ENCODE peak calls at places on chromosomes 11 and 22, in eight cellular contexts. Z is testis, K is fibroblast of lung, P is cardiac muscle cell, I is HL-60, H is neural progenitor cell, X is PC-3, M is esophagus squamous epithelium. U is an unnamed sample.

GRCh38 chr11:74611369-74611861 is 19.0 kb downstream of the POLD3 start:
- DNase-seq in Z (no peak), K (peak), P (peak), I (no peak), H (peak), X (peak), M (no peak), U (no peak)

GRCh38 chr22:27099896-27100295 is 442.5 kb downstream of the MIAT start:
- DNase-seq in Z (no peak), K (no peak), P (no peak), I (no peak), H (peak), X (no peak), M (no peak), U (no peak)

GRCh38 chr11:70247710-70248072 is 22.8 kb upstream of the PPFIA1 start:
- DNase-seq in Z (no peak), K (no peak), P (no peak), I (no peak), H (no peak), X (peak), M (no peak), U (no peak)

GRCh38 chr11:43790444-43790794 is 90.2 kb upstream of the ALKBH3 start:
- DNase-seq in Z (no peak), K (peak), P (peak), I (no peak), H (no peak), X (peak), M (no peak), U (no peak)

GRCh38 chr11:47979378-47980092 is 824 bp upstream of the PTPRJ start:
- DNase-seq in Z (no peak), K (no peak), P (peak), I (no peak), H (no peak), X (no peak), M (no peak), U (no peak)

GRCh38 chr11:125229916-125230315 is 65.4 kb downstream of the PKNOX2 start:
- DNase-seq in Z (no peak), K (no peak), P (no peak), I (no peak), H (no peak), X (no peak), M (no peak), U (no peak)

GRCh38 chr11:44374001-44374400 is 64.1 kb upstream of the ALX4 start:
- DNase-seq in Z (no peak), K (no peak), P (no peak), I (no peak), H (no peak), X (no peak), M (no peak), U (no peak)

GRCh38 chr11:78731008-78731407 is 156.3 kb upstream of the NARS2 start:
- DNase-seq in Z (no peak), K (peak), P (peak), I (no peak), H (no peak), X (no peak), M (no peak), U (no peak)

GRCh38 chr11:131975624-131976420 is 605.4 kb downstream of the NTM start:
- DNase-seq in Z (no peak), K (no peak), P (no peak), I (no peak), H (no peak), X (no peak), M (no peak), U (no peak)

GRCh38 chr22:28951969-28952521 is 68.7 kb downstream of the ZNRF3 start:
- DNase-seq in Z (peak), K (peak), P (peak), I (no peak), H (peak), X (no peak), M (no peak), U (no peak)

GRCh38 chr11:70466154-70466553 is 67.8 kb downstream of the CTTN start:
- DNase-seq in Z (no peak), K (no peak), P (peak), I (no peak), H (no peak), X (peak), M (no peak), U (no peak)

GRCh38 chr11:13776134-13776815 is 107.8 kb downstream of the FAR1 start:
- DNase-seq in Z (no peak), K (no peak), P (no peak), I (no peak), H (peak), X (peak), M (no peak), U (no peak)

GRCh38 chr11:102994101-102994500 is 38.6 kb upstream of the MMP13 start:
- DNase-seq in Z (no peak), K (no peak), P (no peak), I (no peak), H (no peak), X (peak), M (no peak), U (no peak)

GRCh38 chr11:76240143-76240505 is 33.8 kb upstream of the WNT11 start:
- DNase-seq in Z (no peak), K (no peak), P (no peak), I (no peak), H (no peak), X (no peak), M (no peak), U (no peak)

GRCh38 chr11:46332093-46332567 is 15.1 kb upstream of the DGKZ start:
- DNase-seq in Z (no peak), K (no peak), P (no peak), I (no peak), H (no peak), X (no peak), M (no peak), U (no peak)

GRCh38 chr11:126528075-126528474 is 172.6 kb downstream of the ST3GAL4 start:
- DNase-seq in Z (no peak), K (no peak), P (no peak), I (no peak), H (no peak), X (no peak), M (no peak), U (no peak)

GRCh38 chr11:2367266-2368160 is 9.6 kb upstream of the CD81 start:
- DNase-seq in Z (no peak), K (no peak), P (no peak), I (no peak), H (no peak), X (no peak), M (no peak), U (no peak)

GRCh38 chr11:36123353-36124220 is 165.6 kb downstream of the COMMD9 start:
- DNase-seq in Z (no peak), K (peak), P (no peak), I (no peak), H (no peak), X (no peak), M (no peak), U (no peak)

GRCh38 chr11:2794419-2794795 is 91.2 kb downstream of the CDKN1C start:
- DNase-seq in Z (no peak), K (no peak), P (no peak), I (peak), H (no peak), X (no peak), M (no peak), U (no peak)

GRCh38 chr11:31817621-31818493 is 6.7 kb upstream of the PAX6 start:
- DNase-seq in Z (peak), K (no peak), P (no peak), I (no peak), H (peak), X (no peak), M (no peak), U (no peak)

GRCh38 chr22:18994780-18995711 is 59.0 kb upstream of the PRODH start:
- DNase-seq in Z (no peak), K (no peak), P (no peak), I (no peak), H (peak), X (no peak), M (no peak), U (no peak)

GRCh38 chr22:39360674-39361413 is 11.1 kb downstream of the SYNGR1 start:
- DNase-seq in Z (no peak), K (no peak), P (no peak), I (no peak), H (peak), X (no peak), M (no peak), U (no peak)

GRCh38 chr11:33377852-33378385 is 120.7 kb downstream of the HIPK3 start:
- DNase-seq in Z (no peak), K (no peak), P (peak), I (no peak), H (no peak), X (peak), M (no peak), U (no peak)

GRCh38 chr11:2521681-2522630 is 77.1 kb downstream of the KCNQ1 start:
- DNase-seq in Z (peak), K (no peak), P (no peak), I (no peak), H (peak), X (no peak), M (no peak), U (no peak)

GRCh38 chr22:20803696-20804324 is 29.9 kb downstream of the SERPIND1 start:
- DNase-seq in Z (peak), K (peak), P (peak), I (peak), H (peak), X (peak), M (no peak), U (no peak)

GRCh38 chr22:44639891-44640617 is 62.0 kb upstream of the PRR5 start:
- DNase-seq in Z (no peak), K (no peak), P (no peak), I (no peak), H (no peak), X (no peak), M (no peak), U (no peak)

GRCh38 chr11:65210361-65210731 is 28.6 kb downstream of the CAPN1 start:
- DNase-seq in Z (no peak), K (no peak), P (no peak), I (no peak), H (no peak), X (no peak), M (no peak), U (no peak)

GRCh38 chr11:122167100-122167499 is 51.1 kb upstream of the BLID start:
- DNase-seq in Z (no peak), K (peak), P (peak), I (no peak), H (no peak), X (peak), M (no peak), U (no peak)

GRCh38 chr11:122163420-122163819 is 47.4 kb upstream of the BLID start:
- DNase-seq in Z (no peak), K (no peak), P (peak), I (no peak), H (no peak), X (peak), M (no peak), U (no peak)

GRCh38 chr11:122162095-122162494 is 46.1 kb upstream of the BLID start:
- DNase-seq in Z (no peak), K (peak), P (peak), I (no peak), H (no peak), X (no peak), M (no peak), U (no peak)

GRCh38 chr11:122168218-122168617 is 52.2 kb upstream of the BLID start:
- DNase-seq in Z (no peak), K (no peak), P (no peak), I (no peak), H (no peak), X (peak), M (no peak), U (no peak)

DNA sequence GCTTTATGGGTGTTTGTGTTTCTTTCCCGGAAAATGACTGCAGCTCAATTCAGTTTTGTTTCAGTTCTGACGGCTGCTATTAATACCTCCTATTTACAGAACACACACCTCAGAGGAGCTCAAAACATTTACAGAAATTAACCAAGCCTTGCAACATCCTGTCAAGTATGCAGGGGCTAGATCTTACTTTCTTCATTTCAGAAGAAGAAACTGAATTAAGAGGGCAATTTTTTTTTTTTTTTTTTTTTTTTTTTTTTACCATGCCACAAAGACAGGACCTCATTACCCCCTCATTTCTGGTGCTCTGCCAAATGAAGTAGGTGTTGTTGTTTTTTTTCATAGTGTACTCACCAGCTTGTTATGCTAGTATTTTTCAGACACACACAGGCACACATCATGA is 50.0 kb upstream of the BLID start:
- DNase-seq in Z (no peak), K (no peak), P (peak), I (no peak), H (no peak), X (no peak), M (no peak), U (no peak)
- H3K27ac ChIP-seq in Z (no peak), K (peak), P (no peak), I (no peak), H (no peak), X (peak), M (no peak), U (peak)

GRCh38 chr22:17368727-17369552 is at the start of gene CECR2:
- DNase-seq in Z (peak), K (peak), P (peak), I (no peak), H (peak), X (no peak), M (no peak), U (no peak)
- H3K4me3 ChIP-seq in Z (peak), K (no peak), P (peak), I (peak), H (peak), X (no peak), M (peak), U (peak)

GRCh38 chr11:9708544-9708943 is 44.7 kb downstream of the SWAP70 start:
- DNase-seq in Z (no peak), K (no peak), P (no peak), I (no peak), H (no peak), X (peak), M (no peak), U (no peak)

GRCh38 chr11:9714540-9714939 is 50.7 kb downstream of the SWAP70 start:
- DNase-seq in Z (no peak), K (no peak), P (no peak), I (no peak), H (no peak), X (no peak), M (no peak), U (no peak)

GRCh38 chr11:9710223-9710622 is 46.3 kb downstream of the SWAP70 start:
- DNase-seq in Z (no peak), K (no peak), P (no peak), I (no peak), H (no peak), X (no peak), M (no peak), U (no peak)

GRCh38 chr11:9711454-9712307 is 47.8 kb downstream of the SWAP70 start:
- DNase-seq in Z (no peak), K (no peak), P (no peak), I (no peak), H (no peak), X (no peak), M (no peak), U (no peak)

DNA sequence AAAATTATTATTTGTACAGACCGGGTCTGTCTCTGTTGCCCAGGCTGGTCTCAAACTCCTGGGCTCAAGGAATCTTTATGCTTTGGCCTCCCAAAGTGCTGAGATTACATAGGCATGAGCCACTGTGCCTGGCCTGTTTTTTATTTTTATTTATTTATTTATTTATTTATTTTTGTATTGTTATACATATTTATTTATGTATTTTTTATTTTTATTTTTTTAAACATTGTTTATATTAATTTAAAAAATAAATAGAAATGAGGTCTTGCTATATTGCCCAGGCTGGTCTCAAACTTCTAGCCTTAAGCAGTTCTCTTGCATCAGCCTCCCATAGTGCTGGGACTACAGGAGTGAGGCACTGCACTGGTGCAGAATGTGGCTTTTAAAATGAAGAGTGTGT is 47.0 kb downstream of the SWAP70 start:
- DNase-seq in Z (no peak), K (no peak), P (no peak), I (no peak), H (no peak), X (no peak), M (no peak), U (no peak)
- H3K27ac ChIP-seq in Z (no peak), K (no peak), P (peak), I (no peak), H (no peak), X (no peak), M (no peak), U (no peak)

GRCh38 chr11:110092577-110093406 is at the start of gene ZC3H12C:
- DNase-seq in Z (peak), K (peak), P (peak), I (peak), H (peak), X (peak), M (peak), U (peak)
- H3K4me3 ChIP-seq in Z (peak), K (peak), P (peak), I (peak), H (peak), X (peak), M (peak), U (peak)

GRCh38 chr11:69080361-69080973 is 31.7 kb downstream of the TPCN2 start:
- DNase-seq in Z (no peak), K (peak), P (peak), I (peak), H (no peak), X (peak), M (no peak), U (no peak)

GRCh38 chr11:69081180-69081579 is 32.4 kb downstream of the TPCN2 start:
- DNase-seq in Z (no peak), K (no peak), P (no peak), I (no peak), H (no peak), X (no peak), M (no peak), U (no peak)

GRCh38 chr11:69078508-69078907 is 29.8 kb downstream of the TPCN2 start:
- DNase-seq in Z (no peak), K (no peak), P (no peak), I (no peak), H (no peak), X (no peak), M (no peak), U (no peak)

GRCh38 chr11:69078930-69079607 is 30.3 kb downstream of the TPCN2 start:
- DNase-seq in Z (no peak), K (no peak), P (no peak), I (peak), H (no peak), X (no peak), M (no peak), U (no peak)

GRCh38 chr11:69079891-69080290 is 31.2 kb downstream of the TPCN2 start:
- DNase-seq in Z (no peak), K (no peak), P (no peak), I (no peak), H (no peak), X (no peak), M (no peak), U (no peak)
- H3K27ac ChIP-seq in Z (no peak), K (peak), P (peak), I (peak), H (no peak), X (peak), M (no peak), U (no peak)

GRCh38 chr22:23856721-23857605 is 712 bp upstream of the SLC2A11 start:
- DNase-seq in Z (peak), K (peak), P (peak), I (no peak), H (peak), X (no peak), M (no peak), U (no peak)

GRCh38 chr22:23857606-23858483 is at the start of gene SLC2A11:
- DNase-seq in Z (peak), K (peak), P (peak), I (peak), H (peak), X (peak), M (peak), U (peak)

GRCh38 chr22:23859201-23859600 is 1.5 kb downstream of the SLC2A11 start:
- DNase-seq in Z (no peak), K (no peak), P (no peak), I (no peak), H (no peak), X (no peak), M (no peak), U (no peak)

GRCh38 chr22:23862103-23862502 is 4.4 kb downstream of the SLC2A11 start:
- DNase-seq in Z (peak), K (peak), P (peak), I (peak), H (peak), X (peak), M (no peak), U (no peak)

DNA sequence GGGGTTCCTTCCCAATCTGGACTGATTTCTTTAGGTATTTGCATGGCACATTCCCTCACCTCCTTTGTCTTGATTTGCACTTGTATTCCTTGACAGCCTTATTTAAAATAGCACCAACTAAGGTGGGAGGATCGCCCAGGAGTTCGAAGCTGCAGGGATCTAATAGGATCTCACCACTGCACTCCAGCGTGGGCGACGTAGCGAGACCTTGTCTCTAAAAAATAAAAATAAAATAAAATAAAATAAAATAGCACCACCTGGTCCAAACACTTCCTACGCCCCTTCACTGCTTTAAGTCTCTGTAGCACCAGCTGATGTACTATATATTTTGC is 775 bp downstream of the SLC2A11 start:
- DNase-seq in Z (no peak), K (no peak), P (no peak), I (no peak), H (no peak), X (no peak), M (no peak), U (no peak)
- H3K4me3 ChIP-seq in Z (peak), K (peak), P (peak), I (peak), H (peak), X (peak), M (peak), U (peak)

GRCh38 chr22:43007519-43008102 is 7.3 kb downstream of the PACSIN2 start:
- DNase-seq in Z (no peak), K (no peak), P (peak), I (peak), H (no peak), X (no peak), M (no peak), U (no peak)
- H3K27ac ChIP-seq in Z (no peak), K (no peak), P (peak), I (peak), H (no peak), X (no peak), M (no peak), U (peak)

U was measured in thoracic aorta.